ENCODE peak calls at places on chromosomes 16 and 17, in five cellular contexts. M is Calu3; D is Peyer's patch; X is AG04450; I is CD8-positive, alpha-beta T cell. R is an unnamed sample.

GRCh38 chr17:61250335-61250890 is 149.2 kb upstream of the TBX2 start:
- DNase-seq in D (no peak), M (no peak), I (no peak), X (no peak), R (no peak)

GRCh38 chr16:27221576-27222498 is 18.5 kb downstream of the KDM8 start:
- DNase-seq in M (no peak), X (no peak), D (no peak), I (no peak), R (no peak)

GRCh38 chr16:2178321-2179106 is 17.9 kb downstream of the CASKIN1 start:
- DNase-seq in M (no peak), X (no peak), D (no peak), I (no peak), R (no peak)

GRCh38 chr16:57826706-57827625 is 24.7 kb upstream of the KIFC3 start:
- DNase-seq in D (peak), M (no peak), X (no peak), I (no peak), R (no peak)

GRCh38 chr17:65503557-65503956 is 57.9 kb downstream of the AXIN2 start:
- DNase-seq in X (no peak), M (no peak), D (no peak), I (no peak), R (no peak)

GRCh38 chr17:47204722-47205418 is 4.3 kb upstream of the MYL4 start:
- DNase-seq in X (no peak), M (no peak), D (no peak), I (no peak), R (no peak)

GRCh38 chr17:77471984-77472836 is 331.4 kb downstream of the SEC14L1 start:
- DNase-seq in D (no peak), X (no peak), M (peak), I (no peak), R (no peak)

GRCh38 chr16:2520097-2520783 is at the start of gene AMDHD2:
- DNase-seq in M (peak), D (peak), X (peak), I (peak), R (peak)

GRCh38 chr16:81431554-81432353 is 12.9 kb upstream of the CMIP start:
- DNase-seq in M (no peak), X (peak), D (no peak), I (no peak), R (no peak)

GRCh38 chr17:75642221-75643032 is 9.2 kb downstream of the SMIM5 start:
- DNase-seq in I (no peak), D (no peak), M (peak), X (no peak), R (no peak)

GRCh38 chr16:48366165-48367093 is 18.8 kb downstream of the SIAH1 start:
- DNase-seq in M (peak), X (peak), I (peak), D (peak), R (no peak)

GRCh38 chr17:29140631-29141483 is 39.3 kb downstream of the MYO18A start:
- DNase-seq in M (no peak), D (peak), I (peak), X (no peak), R (peak)

GRCh38 chr16:81489547-81490267 is 45.1 kb downstream of the CMIP start:
- DNase-seq in I (no peak), M (no peak), X (no peak), D (no peak), R (no peak)

GRCh38 chr16:49602201-49603041 is 228.8 kb downstream of the C16orf78 start:
- DNase-seq in I (peak), X (no peak), M (no peak), D (no peak), R (no peak)

GRCh38 chr16:78609542-78610253 is 510.2 kb downstream of the WWOX start:
- DNase-seq in I (no peak), D (no peak), M (no peak), X (no peak), R (no peak)

GRCh38 chr16:86740817-86741799 is 162.8 kb downstream of the FOXL1 start:
- DNase-seq in M (peak), D (no peak), X (no peak), I (no peak), R (peak)

GRCh38 chr17:20059728-20060188 is 50.6 kb downstream of the SPECC1 start:
- DNase-seq in M (no peak), D (no peak), X (no peak), I (no peak), R (no peak)

GRCh38 chr17:72719582-72720493 is 372.6 kb downstream of the SLC39A11 start:
- DNase-seq in D (peak), M (no peak), I (peak), X (no peak), R (peak)

GRCh38 chr16:426906-427249 is 1.4 kb downstream of the RAB11FIP3 start:
- DNase-seq in I (no peak), D (no peak), M (no peak), X (no peak), R (no peak)

GRCh38 chr16:88967800-88968588 is 9.0 kb downstream of the CBFA2T3 start:
- DNase-seq in X (no peak), D (peak), I (no peak), M (no peak), R (no peak)

GRCh38 chr16:1493746-1494094 is 560 bp downstream of the TELO2 start:
- DNase-seq in D (no peak), I (no peak), M (no peak), X (no peak), R (no peak)

GRCh38 chr16:4454618-4455017 is 19.8 kb downstream of the NMRAL1 start:
- DNase-seq in I (no peak), X (no peak), M (no peak), D (no peak), R (no peak)

GRCh38 chr16:67661101-67661661 is 421 bp downstream of the PARD6A start:
- DNase-seq in M (no peak), X (no peak), I (no peak), D (no peak), R (no peak)

GRCh38 chr16:23967775-23968571 is 132.2 kb downstream of the PRKCB start:
- DNase-seq in I (no peak), D (no peak), X (no peak), M (no peak), R (no peak)

GRCh38 chr17:44797809-44798208 is 32.3 kb downstream of the GJC1 start:
- DNase-seq in M (no peak), D (no peak), I (no peak), X (no peak), R (no peak)

GRCh38 chr16:78478267-78478821 is 378.9 kb downstream of the WWOX start:
- DNase-seq in M (no peak), X (no peak), D (no peak), I (no peak), R (no peak)

GRCh38 chr16:49455991-49456745 is 82.6 kb downstream of the C16orf78 start:
- DNase-seq in M (no peak), X (no peak), D (peak), I (peak), R (no peak)

GRCh38 chr17:50076221-50076590 is 18.9 kb upstream of the PDK2 start:
- DNase-seq in X (no peak), D (no peak), M (no peak), I (no peak), R (no peak)

GRCh38 chr16:65727534-65728137 is 605.8 kb upstream of the CDH11 start:
- DNase-seq in I (no peak), M (no peak), D (no peak), X (no peak), R (no peak)

GRCh38 chr16:4517812-4518211 is 20.8 kb downstream of the CDIP1 start:
- DNase-seq in I (no peak), D (no peak), X (no peak), M (peak), R (peak)

GRCh38 chr16:84737658-84738057 is 37.9 kb downstream of the USP10 start:
- DNase-seq in I (no peak), M (peak), X (no peak), D (peak), R (no peak)

GRCh38 chr17:29930399-29931010 is 477 bp upstream of the SSH2 start:
- DNase-seq in M (no peak), I (no peak), X (no peak), D (no peak), R (peak)

GRCh38 chr17:49454050-49454449 is 39.4 kb upstream of the PHB1 start:
- DNase-seq in M (peak), I (no peak), X (no peak), D (no peak), R (peak)

GRCh38 chr17:42406602-42407288 is 16.3 kb downstream of the CAVIN1 start:
- DNase-seq in X (no peak), I (no peak), M (no peak), D (no peak), R (no peak)

GRCh38 chr17:42404326-42405055 is 16.2 kb upstream of the STAT3 start:
- DNase-seq in I (no peak), D (no peak), M (no peak), X (no peak), R (no peak)

GRCh38 chr17:42407289-42407836 is 15.7 kb downstream of the CAVIN1 start:
- DNase-seq in D (peak), I (peak), X (no peak), M (peak), R (no peak)

GRCh38 chr17:42405076-42405475 is 16.8 kb upstream of the STAT3 start:
- DNase-seq in D (no peak), I (no peak), X (no peak), M (no peak), R (no peak)

GRCh38 chr17:42405963-42406495 is 17.0 kb downstream of the CAVIN1 start:
- DNase-seq in X (no peak), D (peak), M (peak), I (peak), R (peak)
- TF ChIP-seq CTCF in X (peak), D (peak), M (peak), I (peak), R (peak)

GRCh38 chr17:63431618-63431938 is 14.5 kb downstream of the CYB561 start:
- DNase-seq in D (peak), M (no peak), I (no peak), X (no peak), R (no peak)

GRCh38 chr17:63433746-63434591 is 12.1 kb downstream of the CYB561 start:
- DNase-seq in X (peak), I (no peak), D (peak), M (no peak), R (no peak)

GRCh38 chr17:63429766-63430165 is 16.3 kb downstream of the CYB561 start:
- DNase-seq in I (no peak), X (no peak), M (no peak), D (peak), R (no peak)

GRCh38 chr17:63430223-63430622 is 15.9 kb downstream of the CYB561 start:
- DNase-seq in I (no peak), X (no peak), D (peak), M (no peak), R (no peak)

DNA sequence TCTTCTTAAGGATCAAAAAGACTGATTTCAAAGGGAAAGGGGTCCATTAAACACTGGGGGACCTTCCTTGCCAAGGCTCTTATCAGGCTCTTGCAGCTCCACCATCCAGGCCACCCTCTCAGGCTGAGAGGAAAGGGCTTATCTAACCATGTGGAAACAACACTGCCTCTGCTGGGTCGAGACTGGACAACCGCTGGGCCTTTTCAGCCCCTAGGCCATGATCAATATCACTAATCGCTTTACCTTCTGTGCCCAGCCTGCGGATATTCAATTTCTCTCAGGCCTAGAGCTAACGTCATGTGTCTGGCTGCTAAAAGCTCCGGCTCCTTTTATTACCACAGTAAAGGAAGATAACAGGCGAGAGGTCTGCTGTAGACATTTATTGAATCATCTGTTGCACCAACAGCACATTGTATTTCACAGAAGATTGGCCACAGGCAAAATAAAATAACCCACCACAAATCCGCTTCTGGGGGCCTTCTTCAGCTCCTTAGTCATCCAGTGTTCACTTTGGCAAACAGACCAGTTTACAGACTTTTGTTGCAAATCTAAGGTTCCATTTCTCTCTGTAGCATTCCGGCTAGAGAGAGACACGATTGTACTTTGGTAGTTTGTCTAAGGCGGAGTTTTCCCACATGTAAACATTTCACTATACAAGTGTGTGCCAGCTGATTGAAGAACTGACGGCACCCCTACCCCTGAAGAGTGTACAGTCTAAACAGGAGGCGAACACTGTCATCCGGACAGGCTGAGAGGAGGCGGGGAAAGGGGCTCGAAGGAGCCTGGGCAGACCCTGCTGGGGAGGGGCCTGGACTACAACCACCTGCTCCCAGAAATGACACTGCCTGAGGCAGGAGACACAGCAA is 13.9 kb downstream of the CYB561 start:
- DNase-seq in M (no peak), X (no peak), D (peak), I (no peak), R (no peak)
- TF ChIP-seq CTCF in M (no peak), X (no peak), D (no peak), I (no peak), R (no peak)

GRCh38 chr17:16286947-16287562 is 66.2 kb downstream of the CENPV start:
- DNase-seq in D (peak), M (peak), I (no peak), X (no peak), R (no peak)
- TF ChIP-seq CTCF in D (no peak), M (no peak), I (no peak), X (peak), R (no peak)

GRCh38 chr16:11333010-11333409 is 12.2 kb upstream of the RMI2 start:
- DNase-seq in I (no peak), X (no peak), M (no peak), D (no peak), R (no peak)

GRCh38 chr16:11334831-11335404 is 10.3 kb upstream of the RMI2 start:
- DNase-seq in I (no peak), M (no peak), X (no peak), D (no peak), R (no peak)

GRCh38 chr16:11331967-11332366 is 13.3 kb upstream of the RMI2 start:
- DNase-seq in D (no peak), M (no peak), I (no peak), X (no peak), R (no peak)

GRCh38 chr16:11330526-11331237 is 14.6 kb upstream of the RMI2 start:
- DNase-seq in M (no peak), I (no peak), X (no peak), D (no peak), R (no peak)

DNA sequence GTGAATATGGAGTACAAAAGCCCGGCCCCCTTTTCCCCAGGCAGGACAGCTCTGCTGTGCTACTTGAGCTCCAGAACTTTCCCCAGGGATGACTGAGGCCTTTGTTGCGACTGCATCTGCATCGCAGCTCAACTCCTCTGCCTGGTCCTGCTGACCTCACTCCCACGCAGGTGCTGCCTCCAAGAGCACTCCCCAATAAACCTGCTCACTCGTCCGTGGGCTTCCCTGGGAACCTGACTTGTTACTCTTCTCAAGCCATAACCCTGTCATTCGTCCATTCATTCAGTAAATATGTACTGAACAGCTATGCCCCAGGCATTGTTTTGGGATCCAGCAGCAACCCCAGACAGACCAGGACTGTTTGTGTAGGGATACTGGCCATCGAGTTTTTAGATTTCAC is 11.6 kb upstream of the RMI2 start:
- DNase-seq in M (no peak), X (no peak), I (no peak), D (no peak), R (no peak)
- TF ChIP-seq CTCF in M (no peak), X (no peak), I (no peak), D (no peak), R (no peak)

GRCh38 chr17:81252336-81253329 is 13.5 kb downstream of the NDUFAF8 start:
- DNase-seq in X (no peak), I (no peak), D (no peak), M (no peak), R (no peak)

GRCh38 chr17:81253358-81254131 is 14.4 kb downstream of the NDUFAF8 start:
- DNase-seq in M (peak), X (no peak), I (peak), D (peak), R (peak)

GRCh38 chr17:81256616-81257015 is 17.5 kb downstream of the NDUFAF8 start:
- DNase-seq in I (no peak), M (no peak), D (no peak), X (no peak), R (no peak)

GRCh38 chr17:81257533-81257932 is 18.4 kb downstream of the NDUFAF8 start:
- DNase-seq in I (no peak), D (no peak), X (no peak), M (no peak), R (no peak)

GRCh38 chr17:81254955-81255717 is 16.0 kb downstream of the NDUFAF8 start:
- DNase-seq in M (peak), X (peak), D (peak), I (no peak), R (peak)
- TF ChIP-seq CTCF in M (peak), X (peak), D (no peak), I (no peak), R (peak)

DNA sequence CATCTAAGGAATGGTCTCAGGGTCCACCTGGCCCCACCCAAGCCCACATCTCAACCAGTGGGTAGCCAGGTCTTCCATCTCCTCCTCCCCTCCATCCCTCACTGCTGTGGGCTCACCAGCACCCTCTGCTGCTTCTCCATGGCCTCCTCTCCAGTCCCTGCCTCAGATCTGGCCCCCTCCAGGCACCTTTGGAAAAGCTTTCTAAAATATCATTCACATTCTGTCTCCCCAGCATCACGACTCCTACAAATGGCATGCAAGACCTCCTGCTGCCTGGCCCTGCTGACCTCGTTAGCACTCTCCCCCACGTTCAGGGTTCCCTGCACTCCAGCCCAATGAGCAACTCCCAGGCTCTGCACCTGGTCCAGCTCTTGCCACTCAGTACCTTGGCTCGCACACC is 13.7 kb downstream of the GLP2R start:
- DNase-seq in X (no peak), M (no peak), D (peak), I (no peak), R (no peak)
- TF ChIP-seq CTCF in X (no peak), M (no peak), D (no peak), I (no peak), R (no peak)